ENCODE peak calls at places on chromosomes 16 and 17, in five cellular contexts. W is H9, B is H1, V is neuronal stem cell, T is trophoblast cell. D is an unnamed sample.
A peak's percentile ranks its signal among the peaks of the same experiment; 100 is the strongest.

GRCh38 chr17:7355053-7355452 is at the start of gene TMEM95:
- DNase-seq in B (no peak), T (no peak), V (no peak), W (no peak), D (no peak)

GRCh38 chr17:82963104-82963950 is 116.1 kb upstream of the METRNL start:
- DNase-seq in T (peak; percentile 54), W (peak; percentile 90), V (peak; percentile 56), B (peak; percentile 61), D (peak; percentile 75)

GRCh38 chr17:80663783-80664206 is 119.2 kb downstream of the RPTOR start:
- DNase-seq in T (no peak), B (no peak), V (no peak), W (no peak), D (peak; percentile 91)

GRCh38 chr17:73560661-73561060 is 83.6 kb downstream of the SDK2 start:
- DNase-seq in W (peak; percentile 86), V (no peak), B (no peak), T (no peak), D (no peak)

GRCh38 chr16:66511615-66512500 is 38.1 kb downstream of the TK2 start:
- DNase-seq in V (no peak), B (peak; percentile 74), T (peak; percentile 97), W (peak; percentile 78), D (peak; percentile 75)

GRCh38 chr17:81241648-81242420 is 2.7 kb downstream of the NDUFAF8 start:
- DNase-seq in B (peak; percentile 50), T (peak; percentile 49), W (peak; percentile 91), V (peak; percentile 72), D (peak; percentile 54)

GRCh38 chr17:7394452-7395191 is at the start of gene PLSCR3:
- DNase-seq in W (peak; percentile 96), B (no peak), V (peak; percentile 77), T (peak; percentile 80), D (peak; percentile 89)

GRCh38 chr16:48365601-48366164 is 19.5 kb downstream of the SIAH1 start:
- DNase-seq in B (peak; percentile 82), T (peak; percentile 69), W (peak; percentile 95), V (peak; percentile 76), D (peak; percentile 86)

GRCh38 chr16:27993587-27993986 is 69.9 kb downstream of the GSG1L start:
- DNase-seq in W (no peak), B (no peak), V (no peak), T (no peak), D (no peak)

GRCh38 chr17:17808706-17809432 is 27.9 kb downstream of the SREBF1 start:
- DNase-seq in T (no peak), V (no peak), W (no peak), B (no peak), D (peak; percentile 56)

GRCh38 chr16:29806641-29807425 is 504 bp downstream of the MAZ start:
- DNase-seq in T (peak; percentile 52), W (peak; percentile 76), B (no peak), V (no peak), D (peak; percentile 31)

DNA sequence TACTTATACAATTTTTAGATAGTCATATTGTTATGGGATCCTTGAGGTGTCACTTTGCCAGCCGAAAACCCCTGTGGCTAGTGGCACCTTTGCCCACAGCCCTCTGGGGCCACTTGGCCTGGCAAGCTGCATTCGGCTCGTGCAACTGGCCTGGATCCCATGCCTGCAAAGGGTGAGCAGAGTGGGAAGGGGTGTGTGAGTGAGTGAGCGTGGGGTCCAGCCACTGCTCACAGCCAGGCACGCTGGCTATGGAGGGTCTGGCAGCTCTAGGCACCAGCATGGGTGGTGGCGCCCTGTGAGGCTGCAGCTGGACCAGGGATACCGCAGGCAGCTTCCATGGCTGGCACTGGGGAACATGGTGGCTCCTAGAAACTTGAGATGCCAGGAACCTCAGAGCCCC is 49.0 kb downstream of the ESRP2 start:
- DNase-seq in W (no peak), V (no peak), T (no peak), B (no peak), D (no peak)
- H2BK12ac ChIP-seq in W (no peak overlapping the region), V (no peak overlapping the region), T (no peak overlapping the region), B (no peak overlapping the region), D (no peak overlapping the region)

GRCh38 chr16:56519459-56520250 is at the start of gene BBS2:
- DNase-seq in V (peak; percentile 72), W (peak; percentile 87), T (peak; percentile 99), B (peak; percentile 46), D (peak; percentile 85)
- H2BK120ac ChIP-seq in V (no peak within 1 kb of the TSS), W (no peak within 1 kb of the TSS), T (peak within 1 kb of the TSS; percentile 91), B (no peak within 1 kb of the TSS), D (peak within 1 kb of the TSS; percentile 21)

GRCh38 chr17:12664252-12664651 is 1.4 kb upstream of the MYOCD start:
- DNase-seq in V (no peak), T (no peak), B (no peak), W (no peak), D (no peak)
- H2BK5ac ChIP-seq in V (no peak overlapping the region), T (no peak overlapping the region), B (no peak overlapping the region), W (no peak overlapping the region), D (no peak overlapping the region)

DNA sequence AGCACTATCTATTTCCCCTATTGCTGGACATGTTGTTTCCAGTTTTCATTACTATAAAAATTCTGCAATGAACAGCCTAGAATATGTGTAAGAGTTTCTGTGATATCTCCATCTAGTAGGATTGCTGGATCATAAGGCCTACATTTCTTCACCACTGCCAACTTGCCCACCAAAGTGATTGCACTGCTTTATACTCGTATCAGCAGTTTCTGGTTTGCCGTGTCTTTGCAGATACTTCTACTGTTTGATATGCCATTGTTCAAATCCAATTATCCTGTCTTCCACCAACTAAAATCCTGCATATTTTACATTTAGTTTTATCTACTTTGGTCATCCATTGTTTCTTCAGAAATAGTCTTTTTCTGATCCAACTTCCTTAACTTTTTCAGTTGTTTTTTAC is 21.1 kb downstream of the CEP95 start:
- DNase-seq in V (no peak), B (no peak), W (no peak), T (no peak), D (no peak)
- H2BK12ac ChIP-seq in V (no peak overlapping the region), B (no peak overlapping the region), W (no peak overlapping the region), T (no peak overlapping the region), D (no peak overlapping the region)

DNA sequence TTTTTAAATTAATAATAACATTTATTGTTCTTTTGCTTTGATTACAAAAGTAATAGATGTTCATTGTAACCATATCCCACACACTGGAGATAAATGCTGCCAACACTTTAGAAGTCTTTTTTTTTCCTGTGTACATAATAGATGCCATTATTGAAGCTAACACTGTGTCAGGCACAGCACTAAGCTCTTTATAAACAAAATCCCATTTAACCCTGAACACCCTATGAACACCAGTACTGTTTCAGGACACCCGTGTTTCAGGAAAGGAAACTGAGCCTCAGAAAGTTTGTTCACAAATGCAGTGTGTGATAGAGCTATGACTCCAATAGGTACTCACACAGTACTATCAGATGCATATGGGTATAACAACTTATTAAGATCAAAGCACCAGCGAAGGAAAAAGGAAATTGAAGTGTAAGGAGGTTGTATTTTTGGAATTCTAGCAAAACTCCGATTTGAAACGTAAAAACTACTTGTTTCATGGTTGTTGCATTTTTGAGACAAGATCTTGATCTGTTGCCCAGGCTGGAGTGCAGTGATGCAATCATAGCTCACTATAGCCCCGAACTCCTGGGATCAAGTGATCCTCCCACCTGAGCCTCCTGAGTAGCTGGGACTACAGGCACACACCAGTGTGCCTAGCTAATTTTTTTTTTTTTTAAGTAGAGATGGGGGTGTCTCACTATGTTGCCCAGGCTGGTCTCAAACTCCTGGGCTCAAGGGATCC is 2.0 kb upstream of the KIFC3 start:
- DNase-seq in B (no peak), W (no peak), T (no peak), V (no peak), D (no peak)
- H2BK120ac ChIP-seq in B (no peak overlapping the region), W (no peak overlapping the region), T (no peak overlapping the region), V (no peak overlapping the region), D (no peak overlapping the region)

GRCh38 chr17:48502312-48502711 is 28.5 kb downstream of the HOXB1 start:
- DNase-seq in V (no peak), T (no peak), B (no peak), W (no peak), D (no peak)

GRCh38 chr17:48499743-48500434 is 30.9 kb downstream of the HOXB1 start:
- DNase-seq in B (no peak), V (no peak), W (no peak), T (peak; percentile 5), D (peak; percentile 71)

GRCh38 chr17:48499248-48499647 is 31.6 kb downstream of the HOXB1 start:
- DNase-seq in B (no peak), V (no peak), T (no peak), W (no peak), D (peak; percentile 79)

GRCh38 chr17:48502901-48503300 is 27.9 kb downstream of the HOXB1 start:
- DNase-seq in W (no peak), V (no peak), T (no peak), B (no peak), D (no peak)

DNA sequence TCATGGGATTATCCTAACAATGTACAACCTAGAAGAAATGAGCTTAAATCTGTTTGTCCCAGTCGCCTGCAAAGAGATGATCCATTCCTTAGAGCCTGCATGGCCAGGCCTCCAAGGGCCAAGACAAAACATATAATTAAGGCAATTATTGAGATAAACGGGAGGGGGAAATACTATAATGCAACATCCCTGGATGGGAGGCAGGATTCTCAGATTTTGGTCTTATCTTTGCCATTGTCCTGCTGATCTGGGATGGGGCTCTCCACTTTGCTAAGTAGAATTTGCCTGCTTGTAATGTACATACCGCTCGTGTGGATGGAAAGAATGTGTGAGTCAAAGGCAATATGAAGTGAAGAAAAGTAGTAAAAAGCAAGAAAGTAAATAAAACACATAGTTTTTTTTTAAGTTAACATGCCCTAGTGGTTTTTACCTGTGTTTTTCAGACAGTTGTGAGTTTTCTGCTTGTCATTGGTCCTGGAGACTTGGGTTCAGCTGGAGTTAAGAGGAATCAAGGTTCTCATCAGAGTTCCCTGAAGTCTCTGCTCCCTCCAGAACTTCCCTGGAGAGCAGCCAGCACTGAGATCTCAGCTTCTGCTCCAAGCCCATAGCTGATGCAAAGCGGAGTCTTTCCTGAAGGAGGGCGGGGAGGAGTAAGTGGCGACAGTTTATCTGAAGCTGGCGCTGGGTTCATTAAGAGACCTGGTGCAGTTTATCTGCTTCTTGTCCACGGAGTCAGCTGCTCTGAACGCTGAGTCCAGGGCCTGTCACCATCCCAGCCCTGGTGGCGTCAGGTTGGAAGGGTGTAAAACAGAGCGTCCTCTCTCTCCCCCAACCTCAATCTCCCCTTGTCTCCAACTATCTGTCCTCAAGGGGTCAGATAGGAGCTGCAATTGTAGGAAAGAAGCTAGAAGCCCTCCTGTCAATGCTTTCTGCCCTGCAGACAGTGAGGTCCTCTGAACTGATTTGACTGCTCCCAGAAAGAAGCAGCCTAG is 30.1 kb downstream of the HOXB1 start:
- DNase-seq in B (no peak), V (no peak), W (peak; percentile 61), T (peak; percentile 34), D (peak; percentile 86)
- H2BK5ac ChIP-seq in B (no peak overlapping the region), V (no peak overlapping the region), W (no peak overlapping the region), T (peak overlapping the region; percentile 29), D (no peak overlapping the region)